ENCODE peak calls at places on chromosomes 2 and 18, in five cellular contexts. L is ELR, N is cardiac septum, S is NCI-H1105 treated with DMSO at 0.1 percent for 48 hours, E is G401. R is an unnamed sample.

GRCh38 chr2:120863661-120864320 is 128.1 kb downstream of the GLI2 start:
- DNase-seq in L (peak; percentile 79), N (no peak), S (no peak), E (no peak), R (peak; percentile 76)

GRCh38 chr2:96146151-96146880 is 1.1 kb upstream of the DUSP2 start:
- DNase-seq in S (no peak), N (peak; percentile 87), L (no peak), E (no peak), R (peak; percentile 22)

GRCh38 chr18:7844017-7844416 is 276.9 kb downstream of the PTPRM start:
- DNase-seq in N (no peak), E (no peak), S (no peak), L (peak; percentile 41), R (peak; percentile 48)

GRCh38 chr2:28661589-28662001 is 90.0 kb upstream of the PPP1CB start:
- DNase-seq in S (no peak), N (peak; percentile 77), L (peak; percentile 64), E (peak; percentile 2), R (peak; percentile 50)

GRCh38 chr2:128473175-128474013 is 154.7 kb upstream of the HS6ST1 start:
- DNase-seq in N (peak; percentile 74), E (peak; percentile 86), L (no peak), S (peak; percentile 43), R (no peak)

GRCh38 chr2:237732790-237733349 is 65.7 kb upstream of the RBM44 start:
- DNase-seq in N (peak; percentile 84), S (no peak), E (no peak), L (no peak), R (no peak)

GRCh38 chr2:185050804-185051203 is 452.5 kb downstream of the ZNF804A start:
- DNase-seq in L (no peak), N (no peak), S (no peak), E (no peak), R (no peak)

GRCh38 chr2:168948621-168949212 is 47.6 kb downstream of the G6PC2 start:
- DNase-seq in S (no peak), L (peak; percentile 55), N (no peak), E (no peak), R (peak; percentile 34)

GRCh38 chr18:24009651-24010333 is 4.8 kb upstream of the TTC39C start:
- DNase-seq in S (peak; percentile 55), N (no peak), L (no peak), E (no peak), R (no peak)

GRCh38 chr18:60892441-60892840 is 440.8 kb upstream of the CDH20 start:
- DNase-seq in L (peak; percentile 7), E (no peak), S (no peak), N (no peak), R (peak; percentile 61)

GRCh38 chr2:128531856-128532255 is 213.2 kb upstream of the HS6ST1 start:
- DNase-seq in S (no peak), L (no peak), N (no peak), E (no peak), R (no peak)

GRCh38 chr2:239456940-239457339 is 56.1 kb upstream of the HDAC4 start:
- DNase-seq in L (no peak), N (peak; percentile 38), E (no peak), S (no peak), R (no peak)

GRCh38 chr2:15636972-15637785 is 45.5 kb downstream of the DDX1 start:
- DNase-seq in L (peak; percentile 65), E (peak; percentile 82), S (peak; percentile 49), N (no peak), R (peak; percentile 72)

GRCh38 chr2:214856116-214856515 is 46.6 kb upstream of the BARD1 start:
- DNase-seq in S (no peak), E (no peak), N (no peak), L (peak; percentile 3), R (peak; percentile 23)

GRCh38 chr18:78995740-78996395 is 16.2 kb downstream of the SALL3 start:
- DNase-seq in E (no peak), S (no peak), N (no peak), L (no peak), R (no peak)

GRCh38 chr2:236656166-236656565 is 86.5 kb downstream of the ACKR3 start:
- DNase-seq in N (no peak), S (no peak), E (no peak), L (no peak), R (no peak)

GRCh38 chr2:62806231-62806630 is 100.7 kb downstream of the EHBP1 start:
- DNase-seq in S (no peak), E (no peak), L (peak; percentile 44), N (no peak), R (peak; percentile 51)

GRCh38 chr2:110875384-110875725 is 143.0 kb downstream of the ACOXL start:
- DNase-seq in N (no peak), L (no peak), E (no peak), S (no peak), R (no peak)

GRCh38 chr18:56235061-56235772 is 403.2 kb downstream of the TXNL1 start:
- DNase-seq in N (no peak), S (no peak), L (no peak), E (no peak), R (no peak)

GRCh38 chr2:196925768-196926561 is 542 bp downstream of the PGAP1 start:
- DNase-seq in N (no peak), L (peak; percentile 48), S (peak; percentile 89), E (peak; percentile 71), R (peak; percentile 83)

GRCh38 chr2:26557244-26557925 is 79.5 kb upstream of the OTOF start:
- DNase-seq in S (no peak), E (no peak), N (no peak), L (no peak), R (no peak)